ENCODE peak calls at places on chromosomes 5 and 9, in four cellular contexts. Q is mammary epithelial cell, W is Caco-2, G is uterus. N is an unnamed sample. For H3K27me3, the result is how much of the 10 kb centered on the place peaks cover.

GRCh38 chr5:178111925-178112324 is 1.4 kb upstream of the N4BP3 start:
- DNase-seq in Q (peak), W (no peak), G (no peak), N (peak)

GRCh38 chr5:110376281-110376916 is 350.1 kb downstream of the TMEM232 start:
- DNase-seq in Q (no peak), W (peak), G (no peak), N (no peak)

GRCh38 chr5:77662615-77663014 is 24.1 kb upstream of the OTP start:
- DNase-seq in Q (no peak), W (no peak), G (no peak), N (no peak)

GRCh38 chr9:93599571-93600403 is 23.4 kb downstream of the PHF2 start:
- DNase-seq in Q (no peak), W (no peak), G (no peak), N (no peak)

GRCh38 chr5:152271420-152271819 is 133.7 kb downstream of the NMUR2 start:
- DNase-seq in Q (peak), W (peak), G (no peak), N (no peak)

GRCh38 chr5:150562832-150563231 is 54.9 kb downstream of the NDST1 start:
- DNase-seq in Q (peak), W (no peak), G (peak), N (no peak)

GRCh38 chr9:79707589-79707988 is 135.8 kb downstream of the TLE4 start:
- DNase-seq in Q (no peak), W (no peak), G (no peak), N (no peak)

GRCh38 chr5:7770436-7770835 is 80.5 kb downstream of the CFAP90 start:
- DNase-seq in Q (no peak), W (no peak), G (no peak), N (no peak)

GRCh38 chr9:79809931-79810330 is 238.2 kb downstream of the TLE4 start:
- DNase-seq in Q (peak), W (no peak), G (no peak), N (peak)

GRCh38 chr5:139985733-139986132 is 57.4 kb downstream of the NRG2 start:
- DNase-seq in Q (peak), W (no peak), G (no peak), N (peak)

GRCh38 chr9:20356392-20357206 is 265.7 kb downstream of the MLLT3 start:
- DNase-seq in Q (peak), W (peak), G (peak), N (peak)

GRCh38 chr9:20066120-20066519 is 277.3 kb upstream of the SLC24A2 start:
- DNase-seq in Q (no peak), W (no peak), G (no peak), N (no peak)

GRCh38 chr5:77180167-77181081 is 30.1 kb upstream of the PDE8B start:
- DNase-seq in Q (no peak), W (no peak), G (no peak), N (no peak)

GRCh38 chr5:81006955-81007636 is 46.9 kb downstream of the RASGRF2 start:
- DNase-seq in Q (no peak), W (no peak), G (no peak), N (no peak)

GRCh38 chr9:28073278-28073677 is 500.0 kb upstream of the C9orf72 start:
- DNase-seq in Q (peak), W (no peak), G (no peak), N (no peak)

GRCh38 chr9:106859957-106860715 is 2.8 kb upstream of the ZNF462 start:
- DNase-seq in Q (peak), W (peak), G (peak), N (no peak)

GRCh38 chr5:37757980-37758582 is 81.8 kb downstream of the GDNF start:
- DNase-seq in Q (no peak), W (no peak), G (no peak), N (no peak)

GRCh38 chr9:105141448-105142101 is 102.9 kb upstream of the SLC44A1 start:
- DNase-seq in Q (no peak), W (no peak), G (no peak), N (no peak)

GRCh38 chr5:141558150-141558549 is 60.6 kb downstream of the DIAPH1 start:
- DNase-seq in Q (no peak), W (no peak), G (no peak), N (no peak)

DNA sequence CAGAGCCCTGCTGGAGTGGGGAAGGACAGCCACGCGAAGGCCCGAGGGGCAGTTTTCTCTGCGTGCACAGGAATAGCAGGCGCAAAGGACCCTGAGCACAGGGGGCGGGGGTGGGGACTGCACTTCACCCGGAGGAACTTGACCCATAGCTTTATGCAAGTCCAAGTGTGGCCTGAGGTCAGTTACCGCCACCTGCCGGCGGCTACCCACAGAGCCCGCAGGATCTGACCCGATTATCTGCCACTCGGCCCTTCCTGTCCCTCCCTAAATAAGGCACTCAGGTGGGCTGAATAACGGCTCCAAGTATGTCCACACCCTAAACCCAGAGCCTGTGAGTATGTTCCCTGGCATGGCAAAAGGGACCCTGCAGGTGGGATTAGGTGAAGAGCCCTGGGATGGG is 65.4 kb upstream of the FCN1 start:
- DNase-seq in Q (no peak), W (peak), G (no peak), N (no peak)
- TF ChIP-seq CTCF in Q (no peak), W (no peak), G (no peak), N (peak)

DNA sequence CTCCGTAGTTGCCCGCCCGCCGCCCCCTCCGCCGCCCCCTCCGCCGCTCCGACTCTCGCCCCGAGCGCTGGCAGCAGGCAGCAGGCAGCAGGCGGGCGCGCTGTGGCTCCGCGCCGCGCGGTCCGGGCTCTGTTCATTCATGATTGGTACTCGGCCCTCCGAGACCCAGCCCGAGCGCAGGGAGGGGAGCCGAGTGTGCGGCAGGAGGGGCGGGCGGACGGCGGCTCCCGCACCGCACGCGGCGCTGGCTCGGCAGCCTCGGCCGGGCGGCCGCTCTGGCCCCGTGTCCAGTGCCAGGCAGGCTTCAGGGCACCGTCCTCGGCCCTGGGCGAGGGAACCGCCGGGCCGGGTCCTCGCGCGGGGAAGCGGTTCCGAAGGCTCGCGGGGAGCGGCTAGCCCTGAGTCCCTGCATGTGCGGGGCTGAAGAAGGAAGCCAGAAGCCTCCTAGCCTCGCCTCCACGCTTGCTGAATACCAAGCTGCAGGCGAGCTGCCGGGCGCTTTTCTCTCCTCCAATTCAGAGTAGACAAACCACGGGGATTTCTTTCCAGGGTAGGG is at the start of gene KCNIP1:
- DNase-seq in Q (no peak), W (no peak), G (no peak), N (no peak)
- H3K27me3 ChIP-seq in Q (under half), W (under half), G (under half), N (under half)

GRCh38 chr5:147780924-147781530 is 1.5 kb downstream of the JAKMIP2 start:
- DNase-seq in Q (no peak), W (no peak), G (no peak), N (no peak)

GRCh38 chr5:147786115-147786514 is 3.6 kb upstream of the JAKMIP2 start:
- DNase-seq in Q (no peak), W (no peak), G (no peak), N (no peak)

GRCh38 chr5:147784596-147784995 is 2.1 kb upstream of the JAKMIP2 start:
- DNase-seq in Q (no peak), W (no peak), G (no peak), N (no peak)

GRCh38 chr5:147788023-147788422 is 5.5 kb upstream of the JAKMIP2 start:
- DNase-seq in Q (no peak), W (no peak), G (no peak), N (no peak)

GRCh38 chr5:147782053-147783028 is at the start of gene JAKMIP2:
- DNase-seq in Q (peak), W (peak), G (peak), N (no peak)
- TF ChIP-seq CTCF in Q (no peak), W (no peak), G (no peak), N (no peak)

DNA sequence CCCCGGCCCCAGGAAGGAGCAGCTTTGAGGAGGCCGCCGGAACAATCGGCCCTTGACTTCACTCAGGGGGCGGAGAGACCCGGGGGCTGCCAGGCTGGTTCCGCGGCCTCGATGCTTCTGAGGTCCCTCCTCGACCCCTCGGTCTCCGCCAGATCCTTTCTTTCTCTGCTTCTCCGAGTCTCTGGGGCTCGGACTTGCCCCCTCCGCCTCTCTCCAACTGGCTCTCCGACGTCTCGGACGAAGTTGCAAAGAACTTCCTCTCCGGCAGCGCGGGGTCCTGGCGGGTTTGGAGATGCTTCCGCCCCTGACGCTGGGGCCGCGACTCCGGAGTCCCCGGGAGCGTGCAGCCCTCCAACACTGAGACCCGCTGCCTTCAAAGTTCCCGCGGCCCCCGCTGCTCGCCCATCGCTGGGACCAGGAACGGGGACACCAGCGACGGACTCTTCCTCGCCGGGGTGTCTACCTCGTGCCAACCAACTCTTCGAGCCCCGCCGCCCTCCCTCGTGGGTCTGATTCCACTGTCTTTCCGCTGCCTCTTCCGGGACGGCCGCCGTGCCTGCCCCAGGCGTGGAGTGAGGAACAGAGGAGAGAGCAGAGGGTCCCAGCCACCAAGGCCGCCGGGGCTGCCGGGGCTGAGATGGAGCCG is 7.0 kb downstream of the PAX5 start:
- DNase-seq in Q (no peak), W (no peak), G (no peak), N (no peak)
- H3K27me3 ChIP-seq in Q (half or more), W (under half), G (under half), N (half or more)

GRCh38 chr5:169668732-169669131 is 31.7 kb downstream of the DOCK2 start:
- DNase-seq in Q (no peak), W (no peak), G (no peak), N (no peak)
- TF ChIP-seq CTCF in Q (no peak), W (no peak), G (no peak), N (no peak)

GRCh38 chr9:136278894-136279293 is 25.0 kb downstream of the CCDC187 start:
- DNase-seq in Q (no peak), W (no peak), G (no peak), N (no peak)
- H3K27me3 ChIP-seq in Q (under half), W (under half), G (under half), N (half or more)

DNA sequence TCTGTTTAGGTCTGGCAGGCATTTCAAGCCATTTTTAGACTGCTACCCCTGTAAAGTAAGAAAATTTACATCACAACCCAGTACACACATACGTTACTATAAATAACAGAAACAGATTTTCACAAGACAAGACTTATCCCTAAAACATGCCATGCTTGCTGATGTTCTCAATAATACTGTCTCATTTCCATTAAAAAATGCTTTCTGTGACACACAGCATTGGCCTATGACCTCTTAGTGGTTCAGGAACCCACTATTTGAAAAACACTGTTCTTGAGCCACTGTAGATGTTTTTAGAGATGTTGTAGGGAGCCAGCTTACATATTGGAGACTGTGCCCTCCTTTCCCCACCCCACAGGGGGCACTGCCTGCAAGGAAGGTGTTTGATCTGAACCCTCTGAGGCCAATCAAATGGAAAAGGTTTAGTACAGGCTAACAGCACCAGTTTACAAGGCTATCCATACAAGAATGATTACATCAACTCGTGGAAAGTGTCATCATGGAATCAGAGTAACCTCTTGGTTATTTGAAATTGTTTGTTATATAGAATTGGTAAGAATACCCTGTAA is 30.8 kb downstream of the ZSWIM6 start:
- DNase-seq in Q (no peak), W (no peak), G (no peak), N (no peak)
- TF ChIP-seq CTCF in Q (peak), W (no peak), G (no peak), N (peak)

N was measured in AG04450.